ENCODE peak calls at places on chromosome 20, in eight cellular contexts. J, Z, F, U, D, O, B and G are unnamed samples.

GRCh38 chr20:17635846-17636245 is 46.2 kb downstream of the RRBP1 start:
- DNase-seq in U (no peak), O (no peak), D (peak), Z (no peak), J (no peak), B (no peak), F (peak), G (no peak)

GRCh38 chr20:56205350-56205749 is 43.2 kb upstream of the MC3R start:
- DNase-seq in D (no peak), O (no peak), J (no peak), U (no peak), B (no peak), F (no peak), Z (no peak), G (no peak)

GRCh38 chr20:36271639-36272546 is 34.2 kb upstream of the DLGAP4 start:
- DNase-seq in D (no peak), U (no peak), B (no peak), J (no peak), Z (no peak), O (no peak), F (no peak), G (no peak)

GRCh38 chr20:40502431-40502992 is 186.5 kb downstream of the MAFB start:
- DNase-seq in Z (no peak), U (no peak), F (no peak), O (no peak), J (no peak), B (no peak), D (no peak), G (no peak)

GRCh38 chr20:62774762-62775161 is 21.5 kb upstream of the MRGBP start:
- DNase-seq in D (no peak), O (no peak), U (no peak), F (no peak), B (peak), J (peak), Z (no peak), G (no peak)

GRCh38 chr20:61259741-61260140 is 7.7 kb downstream of the CDH4 start:
- DNase-seq in F (no peak), D (no peak), J (no peak), Z (no peak), U (no peak), B (no peak), O (no peak), G (no peak)

GRCh38 chr20:38434310-38434741 is 802 bp downstream of the SNHG17 start:
- DNase-seq in D (no peak), F (no peak), Z (no peak), J (peak), O (no peak), U (peak), B (no peak), G (no peak)

GRCh38 chr20:48419173-48419572 is 408.6 kb downstream of the PREX1 start:
- DNase-seq in F (no peak), U (no peak), O (no peak), J (no peak), D (no peak), B (no peak), Z (no peak), G (no peak)

GRCh38 chr20:4937422-4938319 is 63.6 kb downstream of the SLC23A2 start:
- DNase-seq in O (no peak), D (no peak), U (no peak), B (no peak), Z (no peak), F (no peak), J (no peak), G (no peak)

GRCh38 chr20:22402990-22403859 is 181.1 kb downstream of the FOXA2 start:
- DNase-seq in F (no peak), O (no peak), Z (no peak), J (no peak), U (no peak), D (no peak), B (no peak), G (peak)

GRCh38 chr20:50915424-50915823 is 15.8 kb downstream of the ADNP start:
- DNase-seq in D (peak), J (no peak), F (no peak), Z (no peak), B (no peak), O (no peak), U (no peak), G (no peak)

GRCh38 chr20:3995067-3995748 is 20.1 kb downstream of the RNF24 start:
- DNase-seq in D (peak), J (no peak), U (no peak), F (no peak), O (no peak), Z (peak), B (peak), G (no peak)

GRCh38 chr20:13784271-13784892 is 337 bp downstream of the ESF1 start:
- DNase-seq in U (no peak), B (no peak), J (no peak), F (no peak), Z (peak), O (no peak), D (no peak), G (no peak)

GRCh38 chr20:3606021-3606420 is 57.2 kb downstream of the GFRA4 start:
- DNase-seq in Z (no peak), U (no peak), F (no peak), B (no peak), O (no peak), J (no peak), D (no peak), G (no peak)

GRCh38 chr20:3456648-3457047 is 14.2 kb upstream of the ATRN start:
- DNase-seq in B (no peak), F (no peak), O (no peak), U (no peak), D (no peak), Z (no peak), J (no peak), G (no peak)

GRCh38 chr20:24943731-24944130 is 5.3 kb upstream of the CST7 start:
- DNase-seq in B (no peak), J (no peak), Z (no peak), D (no peak), O (no peak), F (no peak), U (no peak), G (no peak)

GRCh38 chr20:49479785-49480184 is 2.7 kb downstream of the KCNB1 start:
- DNase-seq in D (no peak), O (no peak), U (no peak), B (no peak), J (no peak), F (no peak), Z (no peak), G (no peak)